ENCODE peak calls at places on chromosomes 7 and 10, in six cellular contexts. L, O, D, U, Z and P are unnamed samples.

GRCh38 chr10:100101526-100102076 is 19.9 kb upstream of the CPN1 start:
- DNase-seq in L (no peak), O (peak), D (no peak), U (no peak), Z (no peak), P (no peak)

GRCh38 chr7:23863209-23863798 is 153.3 kb downstream of the STK31 start:
- DNase-seq in L (peak), O (peak), D (no peak), U (peak), Z (no peak), P (no peak)

GRCh38 chr7:44678468-44679179 is 70.0 kb upstream of the ZMIZ2 start:
- DNase-seq in L (no peak), O (peak), D (no peak), U (no peak), Z (no peak), P (peak)

GRCh38 chr10:15472008-15472407 is 100.9 kb upstream of the FAM171A1 start:
- DNase-seq in L (no peak), O (no peak), D (no peak), U (no peak), Z (no peak), P (no peak)

GRCh38 chr7:87202208-87202607 is 17.3 kb downstream of the TMEM243 start:
- DNase-seq in L (no peak), O (peak), D (no peak), U (no peak), Z (no peak), P (no peak)

GRCh38 chr10:129883637-129884389 is 80.3 kb downstream of the EBF3 start:
- DNase-seq in L (no peak), O (no peak), D (no peak), U (no peak), Z (no peak), P (peak)

GRCh38 chr7:2230882-2231281 is 1.9 kb downstream of the MAD1L1 start:
- DNase-seq in L (no peak), O (peak), D (no peak), U (no peak), Z (no peak), P (no peak)

GRCh38 chr7:21412291-21412896 is 15.5 kb upstream of the SP4 start:
- DNase-seq in L (no peak), O (no peak), D (peak), U (no peak), Z (no peak), P (no peak)

GRCh38 chr10:71584902-71585578 is 134.5 kb downstream of the C10orf105 start:
- DNase-seq in L (no peak), O (no peak), D (no peak), U (no peak), Z (no peak), P (no peak)

GRCh38 chr7:44965441-44965903 is 13.3 kb downstream of the MYO1G start:
- DNase-seq in L (no peak), O (no peak), D (no peak), U (no peak), Z (no peak), P (no peak)

GRCh38 chr10:69636273-69636575 is 6.2 kb downstream of the FAM241B start:
- DNase-seq in L (no peak), O (no peak), D (no peak), U (no peak), Z (no peak), P (no peak)

GRCh38 chr10:10503772-10504171 is 513.9 kb upstream of the CELF2 start:
- DNase-seq in L (no peak), O (no peak), D (no peak), U (no peak), Z (no peak), P (no peak)

GRCh38 chr10:90871761-90872647 is at the start of gene RPP30:
- DNase-seq in L (peak), O (peak), D (peak), U (peak), Z (no peak), P (peak)

GRCh38 chr7:18399624-18400235 is 95.8 kb upstream of the HDAC9 start:
- DNase-seq in L (no peak), O (no peak), D (no peak), U (no peak), Z (no peak), P (no peak)

GRCh38 chr7:96097802-96098201 is 224.1 kb downstream of the SLC25A13 start:
- DNase-seq in L (no peak), O (no peak), D (no peak), U (no peak), Z (no peak), P (no peak)

GRCh38 chr7:71937840-71938371 is 474.2 kb downstream of the CALN1 start:
- DNase-seq in L (no peak), O (no peak), D (no peak), U (no peak), Z (no peak), P (no peak)

GRCh38 chr10:132585732-132586722 is 48.4 kb downstream of the INPP5A start:
- DNase-seq in L (no peak), O (no peak), D (no peak), U (no peak), Z (no peak), P (no peak)

GRCh38 chr7:88357794-88358533 is 51.3 kb upstream of the STEAP4 start:
- DNase-seq in L (no peak), O (peak), D (no peak), U (peak), Z (no peak), P (peak)

GRCh38 chr7:32502656-32503189 is 7.4 kb downstream of the AVL9 start:
- DNase-seq in L (no peak), O (no peak), D (no peak), U (no peak), Z (no peak), P (no peak)

GRCh38 chr7:148340438-148340837 is 250.1 kb upstream of the C7orf33 start:
- DNase-seq in L (no peak), O (no peak), D (no peak), U (no peak), Z (no peak), P (no peak)

GRCh38 chr10:78578929-78579328 is 489.8 kb upstream of the ZMIZ1 start:
- DNase-seq in L (no peak), O (no peak), D (peak), U (no peak), Z (no peak), P (peak)

GRCh38 chr7:107118109-107118900 is 50.5 kb upstream of the HBP1 start:
- DNase-seq in L (no peak), O (no peak), D (no peak), U (no peak), Z (no peak), P (no peak)

GRCh38 chr7:130492519-130493274 is 812 bp downstream of the MEST start:
- DNase-seq in L (no peak), O (no peak), D (no peak), U (peak), Z (no peak), P (no peak)

GRCh38 chr7:129295015-129295423 is 70.2 kb downstream of the AHCYL2 start:
- DNase-seq in L (no peak), O (no peak), D (no peak), U (no peak), Z (no peak), P (peak)

DNA sequence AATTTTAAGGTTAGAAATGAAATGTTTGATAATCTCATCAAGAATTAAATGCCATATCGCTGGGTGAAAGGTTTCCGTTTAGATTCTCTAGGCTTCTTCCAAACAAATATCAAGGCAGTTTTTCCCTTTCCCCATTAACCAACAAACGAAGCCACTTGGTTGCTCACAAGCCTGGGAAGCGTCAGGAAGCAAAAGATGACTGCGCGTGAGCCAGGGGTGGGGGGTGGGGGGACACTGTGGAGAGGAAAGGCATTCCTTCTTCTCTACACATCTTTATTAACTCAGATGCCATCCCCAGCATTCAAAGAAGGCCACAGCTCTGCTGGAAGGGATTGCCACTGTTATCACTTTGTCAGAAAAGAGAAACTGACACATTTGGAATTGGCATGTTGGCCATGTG is 207.1 kb downstream of the TRIL start:
- DNase-seq in L (no peak), O (no peak), D (no peak), U (no peak), Z (no peak), P (no peak)
- TF ChIP-seq GABPA in L (no peak), O (no peak), D (no peak), U (no peak), Z (no peak), P (no peak)

DNA sequence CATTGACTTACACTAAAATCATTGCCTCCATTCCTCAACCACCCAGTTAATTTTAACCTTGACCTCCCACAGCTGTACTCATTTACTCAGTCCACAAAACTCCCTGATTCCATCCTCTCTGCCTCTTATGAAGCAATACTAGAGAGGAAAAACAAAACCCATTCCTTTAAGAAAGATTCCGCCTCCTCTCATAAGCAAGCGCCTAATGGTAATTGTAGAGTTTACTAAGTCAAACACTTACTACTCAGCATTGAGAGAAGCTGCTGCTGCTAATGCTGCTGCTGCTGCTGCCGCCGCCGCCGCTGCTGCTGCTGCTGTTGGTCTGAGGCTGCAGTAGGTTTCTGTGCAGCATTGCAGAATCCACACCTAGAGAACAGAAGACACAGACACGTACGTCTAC is 2.1 kb upstream of the ADD3 start:
- DNase-seq in L (no peak), O (peak), D (no peak), U (peak), Z (no peak), P (no peak)
- H3K4me3 ChIP-seq in L (no peak), O (peak), D (no peak), U (peak), Z (peak), P (no peak)

GRCh38 chr7:84528756-84529479 is 334.3 kb upstream of the SEMA3A start:
- DNase-seq in L (no peak), O (no peak), D (no peak), U (no peak), Z (no peak), P (no peak)

GRCh38 chr7:84529480-84530205 is 335.1 kb upstream of the SEMA3A start:
- DNase-seq in L (no peak), O (no peak), D (no peak), U (peak), Z (no peak), P (no peak)

DNA sequence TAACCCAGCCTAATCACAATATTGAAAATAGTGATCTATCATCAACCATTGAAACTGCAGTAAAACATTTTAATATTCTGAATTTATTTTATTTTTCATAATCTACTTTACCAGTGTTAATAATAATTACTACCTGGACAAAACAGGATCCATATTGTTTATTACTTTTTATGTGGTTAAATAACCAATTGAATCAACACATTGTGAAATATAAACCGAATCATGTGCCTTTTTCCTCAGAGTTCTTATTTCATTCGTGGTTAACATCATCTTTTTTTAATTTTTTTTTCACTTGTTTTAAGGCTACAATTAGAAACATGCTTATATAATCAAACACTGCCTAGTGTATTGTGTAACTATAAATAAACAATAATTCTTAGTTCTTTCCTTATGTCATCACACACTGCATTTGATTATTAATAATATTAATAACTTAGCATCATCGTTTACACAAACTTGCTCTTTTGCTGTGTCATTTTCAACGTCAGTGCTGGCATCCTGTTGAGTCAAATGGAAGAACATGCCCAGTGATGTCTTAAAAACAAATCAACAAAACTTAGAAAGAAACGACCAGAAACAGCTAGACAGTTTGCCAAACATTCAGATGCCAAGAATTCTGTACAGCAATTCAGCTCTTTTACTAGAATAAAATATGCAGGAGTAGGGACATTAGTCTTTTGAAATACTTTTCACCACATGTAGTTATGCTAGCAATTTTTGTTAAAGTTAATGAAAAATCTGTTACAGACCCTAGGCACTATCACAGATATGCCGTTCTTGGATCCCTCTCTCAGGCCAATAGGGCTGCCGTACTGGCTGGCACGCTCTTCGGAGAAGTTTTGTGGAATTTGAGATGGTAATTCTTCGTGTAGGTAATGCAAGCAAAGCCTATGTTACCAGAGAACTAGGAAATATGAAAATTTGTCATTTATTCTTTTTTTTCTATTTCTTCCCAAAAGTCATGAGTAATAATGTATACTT is 330.4 kb upstream of the SEMA3A start:
- DNase-seq in L (no peak), O (no peak), D (no peak), U (no peak), Z (no peak), P (no peak)
- TF ChIP-seq GABPA in L (no peak), O (no peak), D (no peak), U (no peak), Z (no peak), P (no peak)

GRCh38 chr10:114121031-114121430 is 53.0 kb downstream of the CCDC186 start:
- DNase-seq in L (no peak), O (no peak), D (no peak), U (no peak), Z (no peak), P (no peak)
- H3K4me3 ChIP-seq in L (no peak), O (no peak), D (no peak), U (no peak), Z (no peak), P (no peak)

GRCh38 chr7:5872326-5872725 is 8.3 kb upstream of the OCM start:
- DNase-seq in L (no peak), O (no peak), D (no peak), U (no peak), Z (no peak), P (no peak)
- TF ChIP-seq GABPA in L (no peak), O (no peak), D (no peak), U (no peak), Z (no peak), P (no peak)

GRCh38 chr10:29736325-29737208 is 101.8 kb upstream of the SVIL start:
- DNase-seq in L (no peak), O (no peak), D (no peak), U (peak), Z (no peak), P (peak)
- H3K4me3 ChIP-seq in L (no peak), O (peak), D (no peak), U (peak), Z (peak), P (peak)